ENCODE peak calls at places on chromosomes 1 and 21, in four cellular contexts. Q is sigmoid colon, U is uterus, L is transverse colon. M is an unnamed sample. For H3K4me1, the result is how much of the 10 kb centered on the place peaks cover.

GRCh38 chr21:44845418-44846200 is 27.7 kb upstream of the SUMO3 start:
- DNase-seq in Q (peak), L (peak), U (peak), M (peak)

GRCh38 chr1:100643430-100644196 is 75.9 kb upstream of the VCAM1 start:
- DNase-seq in L (peak), Q (no peak), U (no peak), M (no peak)

GRCh38 chr1:229186373-229187056 is 84.4 kb upstream of the RAB4A start:
- DNase-seq in L (no peak), U (no peak), Q (no peak), M (no peak)

GRCh38 chr1:91529856-91530255 is 29.2 kb downstream of the CDC7 start:
- DNase-seq in Q (no peak), L (no peak), U (no peak), M (no peak)

GRCh38 chr1:192866224-192866868 is 57.5 kb downstream of the RGS2 start:
- DNase-seq in L (no peak), U (no peak), Q (no peak), M (no peak)

GRCh38 chr21:33434770-33435360 is 31.7 kb downstream of the IFNGR2 start:
- DNase-seq in Q (no peak), L (no peak), U (no peak), M (no peak)

GRCh38 chr1:206967096-206967851 is 3.0 kb downstream of the FCAMR start:
- DNase-seq in U (no peak), Q (no peak), L (no peak), M (no peak)

GRCh38 chr1:7646981-7647901 is 123.9 kb upstream of the VAMP3 start:
- DNase-seq in U (peak), L (peak), Q (peak), M (peak)

GRCh38 chr1:112054504-112054903 is 65.0 kb upstream of the KCND3 start:
- DNase-seq in Q (no peak), U (no peak), L (no peak), M (no peak)

GRCh38 chr1:162903246-162903645 is 42.3 kb upstream of the CCDC190 start:
- DNase-seq in U (no peak), L (no peak), Q (no peak), M (no peak)

DNA sequence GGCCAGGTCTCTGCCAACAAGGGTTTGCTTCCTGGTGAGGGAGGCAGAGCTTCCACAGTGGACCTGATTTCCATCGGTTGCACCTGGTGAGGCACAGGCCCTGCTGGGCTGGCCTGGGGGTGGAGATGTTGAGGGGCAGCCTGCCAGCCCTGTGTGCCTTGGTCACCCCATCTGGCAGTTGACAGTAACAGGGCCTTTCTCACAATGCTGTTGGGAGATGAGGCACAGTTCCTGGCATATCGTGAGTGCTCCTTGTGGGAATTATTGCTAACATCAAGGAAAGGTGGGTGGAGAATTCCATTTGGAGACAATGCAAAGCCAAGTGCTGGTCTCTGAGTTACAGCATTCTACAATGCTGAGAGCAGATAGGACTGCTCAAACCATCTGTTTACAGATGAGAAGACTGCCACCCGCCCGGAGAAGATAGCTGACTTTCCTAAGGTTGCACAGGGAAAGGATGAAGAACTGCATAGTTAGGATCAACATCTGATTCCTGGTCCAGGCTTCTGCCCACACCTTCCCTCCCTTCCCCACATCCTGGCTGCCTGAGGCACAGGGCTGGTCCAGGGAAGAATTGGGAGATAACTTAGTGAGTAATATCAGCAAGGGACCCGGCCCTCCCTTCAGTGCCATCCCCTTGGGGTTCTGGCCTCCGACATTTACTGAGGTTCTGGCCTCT is 1.8 kb downstream of the SERINC2 start:
- DNase-seq in L (no peak), Q (no peak), U (no peak), M (no peak)
- H3K4me3 ChIP-seq in L (peak), Q (no peak), U (no peak), M (no peak)

DNA sequence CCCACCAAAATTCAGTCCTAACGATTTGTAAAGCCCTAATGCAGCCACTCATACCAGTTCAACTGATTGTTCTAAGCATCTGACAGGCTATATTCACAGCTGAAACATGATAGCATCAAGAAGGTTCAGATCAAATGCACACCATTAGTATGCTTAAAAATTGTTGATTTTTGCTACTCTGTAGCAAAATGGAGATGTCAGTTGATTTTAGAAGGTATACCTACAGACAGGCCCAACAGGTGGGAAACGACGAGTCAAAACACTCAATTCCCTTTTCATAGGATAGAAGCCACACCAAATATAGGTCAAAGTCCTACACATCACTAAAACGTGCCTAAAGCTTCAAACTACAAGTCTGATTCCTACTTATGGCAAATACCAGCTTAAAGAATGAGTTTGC is 6.7 kb downstream of the SFPQ start:
- DNase-seq in U (no peak), L (no peak), Q (no peak), M (no peak)
- TF ChIP-seq POLR2A in U (no peak), L (no peak), Q (no peak), M (no peak)

DNA sequence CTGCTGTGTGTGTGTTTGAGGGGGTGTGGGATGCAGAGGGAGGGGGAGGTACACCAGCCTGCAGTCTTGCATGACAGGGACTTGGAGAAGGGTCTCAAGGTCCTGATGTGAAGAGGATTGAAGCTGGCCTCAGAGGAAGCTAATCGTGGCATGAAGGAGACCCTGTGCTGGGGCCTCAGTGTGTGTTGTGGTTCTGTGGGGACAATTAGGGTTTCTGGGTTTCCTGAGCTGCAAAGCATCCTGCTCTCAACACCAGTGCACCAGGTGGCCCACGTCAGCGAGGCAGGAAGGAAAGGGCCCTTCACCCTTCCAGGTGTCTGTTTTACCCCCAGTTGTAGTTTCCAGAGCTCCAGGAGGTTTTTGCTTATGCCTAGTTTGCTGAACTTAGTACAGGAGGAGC is 52.8 kb downstream of the TENT5C start:
- DNase-seq in U (no peak), Q (no peak), L (peak), M (no peak)
- H3K4me1 ChIP-seq in U (under half), Q (under half), L (under half), M (under half)

DNA sequence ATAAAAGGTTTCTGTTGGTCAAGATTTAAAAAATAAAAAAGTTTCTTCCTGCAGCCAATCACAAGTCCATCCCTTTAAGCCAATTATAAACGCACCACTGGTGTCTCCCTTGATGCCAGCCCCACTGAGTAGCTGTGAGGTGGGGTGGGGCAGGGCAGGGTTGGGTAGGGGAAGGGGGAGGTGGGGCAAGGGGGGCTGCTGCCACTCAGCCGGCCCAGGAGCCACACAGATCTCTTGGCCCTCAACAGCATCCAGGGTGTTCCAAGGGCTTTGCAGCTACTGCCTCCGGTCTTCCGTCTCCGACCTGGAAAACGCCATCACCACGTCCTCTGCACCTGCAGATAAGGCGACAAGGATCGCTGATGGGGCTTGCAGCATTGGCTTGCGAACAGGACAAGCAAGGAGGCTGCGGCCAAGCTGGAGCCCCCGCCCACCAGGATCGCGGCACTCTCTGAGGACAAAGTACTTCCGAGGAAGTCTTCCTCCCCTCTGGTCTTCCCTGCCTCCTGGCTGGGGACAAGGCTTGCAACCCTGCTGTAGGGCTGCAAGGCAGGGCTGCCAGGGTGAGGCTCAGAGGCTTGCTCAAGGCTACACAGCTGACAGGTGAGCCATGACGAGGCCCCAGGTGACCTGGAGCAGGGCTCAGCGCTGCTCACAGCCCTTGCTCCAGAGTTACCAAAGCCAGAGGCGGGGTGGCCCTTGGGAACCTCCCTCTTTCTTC is 26.8 kb upstream of the CLSTN1 start:
- DNase-seq in U (no peak), Q (no peak), L (no peak), M (no peak)
- H3K4me3 ChIP-seq in U (no peak), Q (no peak), L (no peak), M (no peak)

DNA sequence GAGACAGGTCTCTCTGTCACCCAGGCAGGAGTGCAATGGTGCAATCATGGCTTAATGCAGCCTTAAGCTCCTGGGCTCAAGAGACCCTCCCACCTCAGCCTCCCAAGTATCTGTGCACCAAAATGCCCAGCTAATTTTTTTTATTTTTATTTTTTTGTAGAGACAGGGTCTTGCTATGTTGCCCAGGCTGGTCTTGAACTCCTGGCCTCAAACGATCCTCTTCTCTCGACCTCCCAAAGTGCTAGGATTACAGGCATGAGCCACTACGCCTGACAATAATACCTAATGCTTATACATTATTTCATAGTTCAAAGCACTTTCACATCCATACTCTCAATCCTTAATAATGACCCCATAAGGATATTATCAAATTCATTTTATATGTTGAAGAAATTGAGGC is 48.3 kb downstream of the LUZP1 start:
- DNase-seq in U (no peak), Q (no peak), L (no peak), M (no peak)
- TF ChIP-seq POLR2A in U (no peak), Q (no peak), L (no peak), M (no peak)

DNA sequence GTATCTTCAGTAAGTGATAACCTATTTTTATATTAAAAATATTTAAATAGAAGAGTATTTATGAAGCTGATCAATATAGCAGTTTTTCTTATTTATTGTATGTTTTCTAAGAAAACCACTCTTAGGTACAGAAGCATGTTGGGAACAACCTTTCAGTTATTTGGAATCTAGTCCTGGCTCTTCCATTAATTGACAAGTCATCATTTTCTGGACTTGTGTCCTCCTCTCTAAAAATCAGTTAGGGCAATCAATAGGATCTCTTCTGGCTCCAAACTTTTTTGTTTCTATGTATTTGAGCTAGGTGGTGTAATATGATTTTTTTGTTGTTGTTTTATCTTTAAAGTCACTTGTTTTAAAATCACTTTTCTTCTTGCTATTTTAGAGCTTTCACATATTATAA is 57.0 kb downstream of the ABCD3 start:
- DNase-seq in L (no peak), Q (no peak), U (no peak), M (no peak)
- H3K4me1 ChIP-seq in L (under half), Q (under half), U (under half), M (under half)

GRCh38 chr1:55640708-55641473 is 425.7 kb upstream of the USP24 start:
- DNase-seq in U (peak), Q (peak), L (peak), M (peak)
- H3K4me3 ChIP-seq in U (no peak), Q (peak), L (peak), M (no peak)

DNA sequence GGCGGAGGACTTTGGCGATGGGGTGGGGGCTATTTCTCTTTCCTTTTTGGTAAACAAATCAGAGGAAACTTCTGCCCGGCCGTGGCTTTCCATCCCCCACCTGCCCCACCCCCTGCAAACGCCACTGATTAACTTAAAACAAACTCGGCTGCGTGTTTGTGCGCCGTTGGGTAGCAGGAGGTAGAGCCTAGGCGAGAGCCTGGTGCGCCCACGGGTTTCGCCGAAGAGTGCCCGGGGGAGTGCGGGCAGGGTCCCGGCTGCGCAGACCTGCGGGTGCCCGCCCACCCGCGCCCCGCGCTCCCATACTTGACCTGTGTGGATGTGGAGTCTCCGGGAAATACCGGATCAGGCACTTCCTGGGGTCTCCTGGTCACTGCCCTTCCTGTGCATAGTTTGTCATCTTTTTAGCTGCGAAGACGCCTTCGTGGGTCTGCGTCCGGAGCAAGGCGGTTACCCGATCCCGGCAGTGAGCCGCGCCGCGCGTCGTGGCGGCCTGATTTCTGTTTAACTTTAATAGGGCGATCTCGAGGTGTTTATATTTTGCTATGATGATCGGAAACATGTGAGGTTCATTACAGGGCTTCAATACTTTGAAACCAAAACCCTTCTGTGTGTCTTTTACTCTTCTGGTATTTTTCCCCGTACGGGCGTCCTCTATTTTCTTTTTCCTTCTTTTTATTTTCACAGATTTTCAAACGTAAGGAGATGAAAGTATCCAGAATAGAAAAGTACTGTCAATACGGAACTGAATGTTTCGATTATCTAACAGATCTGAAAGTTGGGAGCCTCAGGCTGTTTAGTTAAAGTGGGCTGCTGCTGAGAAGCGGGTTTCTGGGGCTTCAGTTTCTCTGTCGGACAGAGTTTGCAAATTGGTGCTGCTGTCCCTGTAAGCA is 15.2 kb downstream of the NR5A2 start:
- DNase-seq in L (peak), U (no peak), Q (no peak), M (no peak)
- TF ChIP-seq POLR2A in L (peak), U (no peak), Q (no peak), M (no peak)

GRCh38 chr1:160634543-160635491 is 12.0 kb downstream of the SLAMF1 start:
- DNase-seq in L (no peak), Q (no peak), U (no peak), M (no peak)
- H3K4me1 ChIP-seq in L (under half), Q (under half), U (under half), M (under half)

GRCh38 chr21:16071761-16072160 is 342.0 kb downstream of the USP25 start:
- DNase-seq in Q (no peak), L (no peak), U (no peak), M (no peak)
- H3K4me3 ChIP-seq in Q (peak), L (no peak), U (peak), M (no peak)